ENCODE peak calls at places on chromosomes 4 and X, in six cellular contexts. Q is prostate gland; V is CD8-positive, alpha-beta T cell; E is stromal cell of bone marrow; W is C1 segment of cervical spinal cord; O is IMR-90. P is an unnamed sample.

GRCh38 chr4:108372678-108373077 is 203.9 kb upstream of the LEF1 start:
- DNase-seq in O (no peak), W (no peak), V (peak; percentile 43), Q (no peak), E (no peak), P (no peak)

GRCh38 chr4:26058537-26058936 is 144.5 kb downstream of the SMIM20 start:
- DNase-seq in Q (peak; percentile 49), V (no peak), O (no peak), W (no peak), E (no peak), P (peak; percentile 48)

GRCh38 chr4:80307183-80307735 is 28.3 kb upstream of the CFAP299 start:
- DNase-seq in Q (no peak), V (no peak), O (peak; percentile 41), E (peak; percentile 20), W (no peak), P (no peak)

GRCh38 chr4:62003695-62004094 is 803.6 kb downstream of the ADGRL3 start:
- DNase-seq in W (no peak), Q (no peak), O (no peak), V (no peak), E (no peak), P (no peak)

GRCh38 chr4:2423695-2424094 is 4.9 kb downstream of the CFAP99 start:
- DNase-seq in Q (no peak), O (no peak), V (no peak), W (no peak), E (no peak), P (no peak)

GRCh38 chr4:157141976-157142375 is 66.0 kb downstream of the GLRB start:
- DNase-seq in O (no peak), Q (no peak), V (no peak), W (no peak), E (no peak), P (no peak)

GRCh38 chr4:74840931-74841330 is 46.6 kb upstream of the BTC start:
- DNase-seq in V (no peak), W (no peak), O (no peak), Q (no peak), E (no peak), P (no peak)

GRCh38 chr4:30721353-30722091 is 1.4 kb downstream of the PCDH7 start:
- DNase-seq in E (no peak), O (peak; percentile 44), W (no peak), V (no peak), Q (peak; percentile 19), P (no peak)

GRCh38 chr4:132276185-132276584 is 872.9 kb upstream of the PCDH10 start:
- DNase-seq in Q (no peak), O (no peak), V (no peak), E (no peak), W (no peak), P (no peak)

GRCh38 chrX:17939724-17940123 is 78.6 kb upstream of the RAI2 start:
- DNase-seq in W (no peak), V (no peak), O (no peak), Q (peak; percentile 4), E (no peak), P (no peak)

GRCh38 chr4:142683997-142684396 is 162.1 kb downstream of the INPP4B start:
- DNase-seq in W (no peak), E (no peak), Q (no peak), O (no peak), V (no peak), P (no peak)

GRCh38 chr4:121842862-121843261 is 19.2 kb upstream of the CCNA2 start:
- DNase-seq in O (no peak), E (no peak), V (no peak), Q (no peak), W (no peak), P (no peak)

GRCh38 chr4:26815686-26816085 is 45.0 kb upstream of the STIM2 start:
- DNase-seq in W (no peak), Q (no peak), V (no peak), E (no peak), O (no peak), P (no peak)

GRCh38 chr4:17636696-17637351 is 22.4 kb downstream of the MED28 start:
- DNase-seq in O (peak; percentile 69), W (peak; percentile 67), E (peak; percentile 44), V (peak; percentile 72), Q (peak; percentile 61), P (peak; percentile 59)

GRCh38 chr4:175891231-175891630 is 79.2 kb upstream of the GPM6A start:
- DNase-seq in W (no peak), V (no peak), E (no peak), O (no peak), Q (no peak), P (no peak)